ENCODE peak calls at places on chromosomes 13 and 19, in nine cellular contexts. Z is anterior cingulate cortex; J is H54; P is heart right ventricle; W is aorta; T is stimulated activated CD4-positive, alpha-beta T cell treated with anti-CD3 and anti-CD28 coated beads, TNF-alpha, amount 100 ng/mL, for 24 hours; D is OCI-LY7; R is effector memory CD4-positive, alpha-beta T cell; C is mesothelial cell of epicardium. F is an unnamed sample.

GRCh38 chr19:35119578-35119977 is 4.0 kb downstream of the FXYD3 start:
- DNase-seq in W (no peak), C (no peak), Z (no peak), P (no peak), R (no peak), T (no peak), J (no peak), D (no peak), F (no peak)

GRCh38 chr13:79806821-79807220 is 325.9 kb downstream of the NDFIP2 start:
- DNase-seq in T (no peak), C (no peak), J (no peak), Z (no peak), R (no peak), D (no peak), W (no peak), P (no peak), F (no peak)

GRCh38 chr19:2084993-2085720 is 11.0 kb downstream of the MOB3A start:
- DNase-seq in W (peak; percentile 85), R (peak; percentile 91), P (peak; percentile 59), D (peak; percentile 98), J (no peak), C (no peak), T (peak; percentile 83), Z (no peak), F (no peak)

GRCh38 chr13:51271528-51272070 is 49.4 kb downstream of the FAM124A start:
- DNase-seq in R (no peak), Z (no peak), J (no peak), D (no peak), P (no peak), W (no peak), T (no peak), C (no peak), F (no peak)

GRCh38 chr19:798415-799075 is 1.3 kb downstream of the PTBP1 start:
- DNase-seq in J (no peak), W (no peak), P (no peak), T (no peak), C (no peak), Z (no peak), D (peak; percentile 34), R (no peak), F (no peak)

GRCh38 chr19:38152461-38153379 is 71.3 kb downstream of the DPF1 start:
- DNase-seq in C (no peak), P (peak; percentile 52), W (no peak), J (peak; percentile 95), R (no peak), T (no peak), Z (no peak), D (no peak), F (no peak)

GRCh38 chr13:73933795-73934194 is 200.4 kb downstream of the KLF12 start:
- DNase-seq in R (no peak), W (no peak), Z (no peak), C (no peak), J (no peak), P (no peak), T (no peak), D (no peak), F (no peak)

GRCh38 chr19:11551603-11552235 is 7.3 kb downstream of the ELOF1 start:
- DNase-seq in Z (no peak), R (no peak), J (no peak), T (no peak), P (no peak), C (no peak), D (peak; percentile 53), W (peak; percentile 86), F (no peak)

GRCh38 chr13:94239135-94239534 is 240.3 kb downstream of the DCT start:
- DNase-seq in D (no peak), J (peak; percentile 12), C (no peak), P (no peak), T (no peak), Z (no peak), R (no peak), W (no peak), F (no peak)

GRCh38 chr19:55493052-55493649 is 4.9 kb downstream of the SSC5D start:
- DNase-seq in T (no peak), R (no peak), D (no peak), J (no peak), W (no peak), C (no peak), P (no peak), Z (no peak), F (peak; percentile 35)

GRCh38 chr19:38303517-38304351 is at the start of gene C19orf33:
- DNase-seq in T (no peak), D (no peak), R (no peak), C (no peak), J (peak; percentile 93), P (no peak), Z (no peak), W (no peak), F (no peak)

GRCh38 chr13:75129331-75129730 is 352.6 kb downstream of the TBC1D4 start:
- DNase-seq in D (no peak), J (no peak), P (no peak), W (no peak), T (no peak), R (no peak), Z (no peak), C (no peak), F (no peak)

GRCh38 chr19:53772943-53773342 is 51.2 kb downstream of the NLRP12 start:
- DNase-seq in R (peak; percentile 25), C (peak; percentile 67), P (no peak), J (peak; percentile 66), D (peak; percentile 54), T (peak; percentile 3), W (no peak), Z (peak; percentile 2), F (peak; percentile 35)

GRCh38 chr13:73060251-73061160 is 1.7 kb downstream of the KLF5 start:
- DNase-seq in C (no peak), W (no peak), J (peak; percentile 38), D (no peak), Z (no peak), P (peak; percentile 14), T (no peak), R (no peak), F (no peak)

GRCh38 chr19:29549105-29550070 is 23.6 kb downstream of the VSTM2B start:
- DNase-seq in W (no peak), C (no peak), J (no peak), R (no peak), T (no peak), Z (no peak), D (no peak), P (no peak), F (no peak)

GRCh38 chr13:45658586-45659235 is 43.2 kb upstream of the ERICH6B start:
- DNase-seq in J (no peak), C (no peak), D (no peak), R (no peak), T (no peak), P (no peak), W (no peak), Z (no peak), F (peak; percentile 55)

GRCh38 chr13:32581177-32581786 is 5.0 kb upstream of the PDS5B start:
- DNase-seq in D (peak; percentile 52), T (no peak), C (no peak), P (no peak), J (no peak), Z (no peak), W (no peak), R (no peak), F (no peak)

GRCh38 chr19:31572671-31573298 is 223.5 kb upstream of the TSHZ3 start:
- DNase-seq in W (no peak), J (no peak), Z (no peak), D (no peak), C (no peak), P (no peak), R (no peak), T (no peak), F (no peak)

GRCh38 chr19:49157445-49158224 is at the start of gene TRPM4:
- DNase-seq in P (peak; percentile 96), C (peak; percentile 90), T (no peak), Z (peak; percentile 55), W (peak; percentile 98), J (peak; percentile 80), R (no peak), D (no peak), F (no peak)

GRCh38 chr13:73198888-73199497 is 140.2 kb downstream of the KLF5 start:
- DNase-seq in P (no peak), C (no peak), Z (no peak), W (no peak), J (no peak), D (no peak), T (no peak), R (no peak), F (no peak)

GRCh38 chr19:17121736-17122293 is 46.2 kb downstream of the MYO9B start:
- DNase-seq in C (no peak), P (no peak), T (no peak), J (no peak), R (no peak), W (no peak), D (no peak), Z (no peak), F (no peak)

GRCh38 chr19:55640043-55640576 is 692 bp upstream of the ZNF580 start:
- DNase-seq in R (peak; percentile 61), W (peak; percentile 91), T (no peak), Z (peak; percentile 30), P (peak; percentile 71), D (peak; percentile 41), C (no peak), J (no peak), F (no peak)

GRCh38 chr13:106865706-106866288 is 297.9 kb upstream of the ARGLU1 start:
- DNase-seq in J (no peak), R (no peak), D (no peak), W (no peak), C (no peak), Z (no peak), P (no peak), T (no peak), F (no peak)

GRCh38 chr19:51116736-51117135 is 8.0 kb upstream of the SIGLEC9 start:
- DNase-seq in C (no peak), R (no peak), T (no peak), Z (no peak), W (no peak), P (no peak), J (no peak), D (no peak), F (no peak)

F was measured in HS-5.